ENCODE peak calls at places on chromosomes 1 and 21, in six cellular contexts. D, N, T, R, S and Y are unnamed samples. For H3K9me3, the result is how much of the 10 kb centered on the place peaks cover.

GRCh38 chr1:116496380-116496779 is 74.4 kb downstream of the CD58 start:
- DNase-seq in D (peak), N (no peak), T (no peak), R (no peak), S (peak), Y (peak)

GRCh38 chr1:242692988-242693387 is 168.5 kb upstream of the PLD5 start:
- DNase-seq in D (no peak), N (no peak), T (no peak), R (no peak), S (no peak), Y (peak)

GRCh38 chr1:201759194-201759814 is 69.7 kb upstream of the IPO9 start:
- DNase-seq in D (no peak), N (no peak), T (no peak), R (no peak), S (no peak), Y (no peak)

GRCh38 chr1:68269637-68270430 is 37.5 kb upstream of the WLS start:
- DNase-seq in D (no peak), N (no peak), T (peak), R (no peak), S (no peak), Y (no peak)

GRCh38 chr21:24290151-24290833 is 1317.0 kb downstream of the MRPL39 start:
- DNase-seq in D (no peak), N (no peak), T (no peak), R (no peak), S (no peak), Y (no peak)

GRCh38 chr1:238340989-238341388 is 450.3 kb upstream of the ZP4 start:
- DNase-seq in D (no peak), N (no peak), T (no peak), R (no peak), S (no peak), Y (peak)

GRCh38 chr1:229759037-229759435 is 133.0 kb downstream of the URB2 start:
- DNase-seq in D (no peak), N (no peak), T (peak), R (no peak), S (no peak), Y (no peak)

GRCh38 chr1:182565537-182565936 is 23.5 kb downstream of the RNASEL start:
- DNase-seq in D (no peak), N (no peak), T (no peak), R (no peak), S (no peak), Y (no peak)

GRCh38 chr1:90721210-90722194 is 4.4 kb upstream of the BARHL2 start:
- DNase-seq in D (no peak), N (peak), T (peak), R (no peak), S (no peak), Y (peak)

GRCh38 chr1:33624991-33625870 is 152.8 kb downstream of the ZSCAN20 start:
- DNase-seq in D (no peak), N (no peak), T (peak), R (no peak), S (no peak), Y (peak)

GRCh38 chr21:17387030-17387617 is 125.7 kb upstream of the CXADR start:
- DNase-seq in D (no peak), N (peak), T (peak), R (peak), S (peak), Y (peak)

GRCh38 chr1:159992161-159992560 is 38.1 kb upstream of the SLAMF9 start:
- DNase-seq in D (no peak), N (no peak), T (no peak), R (no peak), S (no peak), Y (no peak)

GRCh38 chr1:33247537-33247936 is 8.8 kb upstream of the ZNF362 start:
- DNase-seq in D (no peak), N (no peak), T (no peak), R (no peak), S (no peak), Y (no peak)

GRCh38 chr1:185238447-185238846 is 78.6 kb downstream of the IVNS1ABP start:
- DNase-seq in D (no peak), N (no peak), T (no peak), R (no peak), S (no peak), Y (peak)

GRCh38 chr21:31879911-31880310 is 7.1 kb downstream of the HUNK start:
- DNase-seq in D (no peak), N (no peak), T (peak), R (no peak), S (no peak), Y (no peak)

GRCh38 chr1:26789612-26789865 is 1.8 kb downstream of the PIGV start:
- DNase-seq in D (no peak), N (no peak), T (no peak), R (no peak), S (no peak), Y (no peak)

GRCh38 chr1:193019442-193020026 is 39.6 kb downstream of the UCHL5 start:
- DNase-seq in D (no peak), N (peak), T (peak), R (no peak), S (no peak), Y (peak)

GRCh38 chr1:9400425-9401079 is 107.9 kb downstream of the SPSB1 start:
- DNase-seq in D (peak), N (peak), T (no peak), R (no peak), S (no peak), Y (no peak)

GRCh38 chr1:45913183-45913924 is 109.9 kb downstream of the MAST2 start:
- DNase-seq in D (peak), N (no peak), T (peak), R (peak), S (peak), Y (peak)

GRCh38 chr1:14855824-14856223 is 257.3 kb downstream of the KAZN start:
- DNase-seq in D (no peak), N (no peak), T (no peak), R (no peak), S (no peak), Y (no peak)

GRCh38 chr1:2644591-2645101 is 11.8 kb upstream of the MMEL1 start:
- DNase-seq in D (no peak), N (no peak), T (no peak), R (no peak), S (no peak), Y (no peak)

GRCh38 chr1:152533327-152533938 is 19.2 kb downstream of the CRCT1 start:
- DNase-seq in D (no peak), N (peak), T (peak), R (no peak), S (no peak), Y (peak)

GRCh38 chr1:30242722-30243465 is 480.5 kb downstream of the MATN1 start:
- DNase-seq in D (no peak), N (no peak), T (no peak), R (no peak), S (no peak), Y (peak)

GRCh38 chr1:156451486-156452184 is 48.9 kb downstream of the MEF2D start:
- DNase-seq in D (no peak), N (no peak), T (no peak), R (no peak), S (no peak), Y (no peak)

GRCh38 chr1:57307382-57307781 is 116.5 kb downstream of the DAB1 start:
- DNase-seq in D (peak), N (no peak), T (peak), R (no peak), S (no peak), Y (peak)

GRCh38 chr1:147833231-147833840 is 69.3 kb upstream of the GJA8 start:
- DNase-seq in D (no peak), N (no peak), T (no peak), R (no peak), S (no peak), Y (no peak)

GRCh38 chr1:36737767-36738166 is 255.1 kb upstream of the CSF3R start:
- DNase-seq in D (no peak), N (no peak), T (no peak), R (no peak), S (no peak), Y (peak)

GRCh38 chr1:209076688-209077087 is 506.8 kb upstream of the CAMK1G start:
- DNase-seq in D (no peak), N (peak), T (peak), R (no peak), S (no peak), Y (peak)

GRCh38 chr1:184693011-184693410 is 61.6 kb downstream of the EDEM3 start:
- DNase-seq in D (no peak), N (no peak), T (no peak), R (no peak), S (no peak), Y (no peak)

GRCh38 chr1:116693759-116694482 is 26.4 kb upstream of the IGSF3 start:
- DNase-seq in D (no peak), N (no peak), T (peak), R (no peak), S (no peak), Y (no peak)

GRCh38 chr1:2103266-2103900 is 53.2 kb downstream of the PRKCZ start:
- DNase-seq in D (peak), N (no peak), T (no peak), R (no peak), S (no peak), Y (no peak)

GRCh38 chr21:31493350-31493880 is 149.4 kb upstream of the TIAM1 start:
- DNase-seq in D (no peak), N (no peak), T (no peak), R (no peak), S (no peak), Y (no peak)

GRCh38 chr1:169330927-169331326 is 36.7 kb downstream of the NME7 start:
- DNase-seq in D (no peak), N (no peak), T (no peak), R (no peak), S (no peak), Y (no peak)

GRCh38 chr1:88394958-88395357 is 289.1 kb upstream of the PKN2 start:
- DNase-seq in D (no peak), N (no peak), T (no peak), R (no peak), S (no peak), Y (peak)

GRCh38 chr1:7478797-7479499 is 292.1 kb upstream of the VAMP3 start:
- DNase-seq in D (peak), N (no peak), T (no peak), R (peak), S (peak), Y (peak)

GRCh38 chr1:67535474-67535873 is 105.3 kb upstream of the SERBP1 start:
- DNase-seq in D (peak), N (peak), T (peak), R (peak), S (peak), Y (peak)

GRCh38 chr1:158180741-158181576 is at the start of gene CD1D:
- DNase-seq in D (peak), N (no peak), T (no peak), R (peak), S (peak), Y (peak)

GRCh38 chr1:247060771-247061170 is 17.8 kb downstream of the ZNF670 start:
- DNase-seq in D (no peak), N (no peak), T (no peak), R (no peak), S (no peak), Y (no peak)

DNA sequence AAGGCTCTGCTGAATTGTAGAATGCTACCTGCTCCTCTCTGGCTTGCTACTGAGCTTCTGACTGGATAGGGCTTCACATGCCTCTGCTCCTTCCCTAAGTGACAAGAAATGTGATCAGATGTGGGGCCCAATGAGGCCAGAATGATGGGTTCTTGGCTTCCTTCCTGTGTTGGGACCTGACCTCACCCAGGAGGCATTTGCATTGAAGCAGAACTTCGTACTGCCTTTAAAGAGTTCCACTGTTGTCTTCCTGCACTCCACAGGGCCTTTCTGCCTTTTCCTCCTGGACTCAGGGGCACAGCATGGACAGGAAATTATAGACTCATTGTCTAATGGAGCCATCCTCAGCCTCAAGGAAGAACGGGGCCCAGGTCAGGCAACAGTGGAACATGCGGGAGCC is 14.3 kb downstream of the ZNF670 start:
- DNase-seq in D (no peak), N (no peak), T (no peak), R (no peak), S (no peak), Y (no peak)
- H3K9me3 ChIP-seq in D (under half), N (under half), T (under half), R (under half), S (under half), Y (under half)

GRCh38 chr1:75115654-75116053 is 18.5 kb upstream of the LHX8 start:
- DNase-seq in D (no peak), N (no peak), T (no peak), R (no peak), S (no peak), Y (no peak)
- H3K9me3 ChIP-seq in D (under half), N (under half), T (under half), R (under half), S (under half), Y (under half)

DNA sequence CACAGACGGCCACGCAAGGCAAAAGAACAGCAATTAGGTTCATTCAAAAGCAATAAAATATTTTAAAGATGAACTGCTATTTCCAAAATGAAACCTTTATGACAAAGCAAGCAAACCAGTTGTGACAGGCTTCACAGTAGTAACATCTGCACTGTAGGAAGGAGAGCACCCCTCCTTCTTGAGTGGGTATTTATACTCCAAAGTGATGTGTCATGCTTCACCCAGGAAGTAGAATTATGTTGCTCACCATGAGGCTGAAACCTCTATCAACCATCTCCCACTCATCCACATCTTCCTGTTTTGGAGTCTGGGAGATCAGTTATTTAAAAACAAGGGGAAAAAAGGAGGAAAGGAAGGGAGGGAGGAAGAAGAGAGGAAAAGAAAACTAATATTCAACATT is 885 bp downstream of the OR2T10 start:
- DNase-seq in D (no peak), N (no peak), T (no peak), R (no peak), S (no peak), Y (peak)
- H3K9me3 ChIP-seq in D (under half), N (under half), T (under half), R (under half), S (under half), Y (under half)

GRCh38 chr1:175920401-175920800 is 177.0 kb upstream of the TNR start:
- DNase-seq in D (no peak), N (no peak), T (no peak), R (no peak), S (no peak), Y (no peak)
- H3K9me3 ChIP-seq in D (under half), N (under half), T (under half), R (under half), S (under half), Y (under half)